ENCODE peak calls at places on chromosomes 11 and 22, in four cellular contexts. P is HEK293T; W is activated T-cell treated with anti-CD3 and anti-CD28 coated beads, Interleukin-2, amount 50 U/mL, for 4 hours; K is HAP-1. N is an unnamed sample.

GRCh38 chr22:29272624-29273023 is 4.6 kb downstream of the EWSR1 start:
- DNase-seq in W (no peak), P (no peak), K (no peak), N (no peak)

GRCh38 chr22:23402275-23403151 is 177.6 kb downstream of the IGLL1 start:
- DNase-seq in W (peak), P (peak), K (peak), N (no peak)

GRCh38 chr22:42621505-42622002 is 6.9 kb upstream of the POLDIP3 start:
- DNase-seq in W (peak), P (peak), K (peak), N (peak)

GRCh38 chr22:40036591-40037225 is 42.0 kb downstream of the FAM83F start:
- DNase-seq in K (peak), W (peak), P (peak), N (peak)

GRCh38 chr11:68841718-68842426 is at the start of gene CPT1A:
- DNase-seq in P (peak), W (peak), K (peak), N (peak)

GRCh38 chr22:38314992-38315800 is 2.0 kb downstream of the CSNK1E start:
- DNase-seq in W (no peak), K (no peak), P (no peak), N (no peak)

GRCh38 chr11:96237759-96238158 is 105.2 kb downstream of the MAML2 start:
- DNase-seq in W (no peak), P (no peak), K (no peak), N (no peak)

GRCh38 chr11:88175004-88175706 is at the start of gene RAB38:
- DNase-seq in K (peak), P (peak), W (peak), N (no peak)

GRCh38 chr11:121929581-121929980 is 186.4 kb downstream of the BLID start:
- DNase-seq in W (no peak), K (peak), P (no peak), N (no peak)

GRCh38 chr22:44182591-44183588 is 2.2 kb downstream of the PARVG start:
- DNase-seq in P (no peak), W (peak), K (no peak), N (no peak)

GRCh38 chr11:111730871-111731591 is 35.2 kb downstream of the PPP2R1B start:
- DNase-seq in K (no peak), P (peak), W (no peak), N (no peak)

GRCh38 chr22:24834845-24835570 is 29.0 kb downstream of the SGSM1 start:
- DNase-seq in K (peak), W (no peak), P (peak), N (no peak)

GRCh38 chr11:36508743-36509142 is 1.3 kb downstream of the TRAF6 start:
- DNase-seq in P (no peak), K (no peak), W (no peak), N (no peak)

GRCh38 chr11:64803163-64803845 is at the start of gene MAP4K2:
- DNase-seq in K (peak), W (peak), P (peak), N (peak)

GRCh38 chr22:28021998-28022660 is 103.1 kb upstream of the PITPNB start:
- DNase-seq in P (no peak), W (no peak), K (peak), N (no peak)

GRCh38 chr22:26553056-26553752 is 36.7 kb downstream of the TPST2 start:
- DNase-seq in W (no peak), P (no peak), K (no peak), N (no peak)

GRCh38 chr11:106238704-106239360 is 161.4 kb downstream of the AASDHPPT start:
- DNase-seq in P (no peak), W (no peak), K (no peak), N (no peak)

GRCh38 chr11:2796091-2796490 is 89.5 kb downstream of the CDKN1C start:
- DNase-seq in W (peak), P (no peak), K (no peak), N (no peak)

GRCh38 chr11:71170619-71171018 is 81.8 kb downstream of the SHANK2 start:
- DNase-seq in K (no peak), W (no peak), P (no peak), N (no peak)

GRCh38 chr11:121323208-121323607 is 30.6 kb downstream of the SC5D start:
- DNase-seq in W (no peak), P (no peak), K (no peak), N (no peak)

GRCh38 chr11:116072133-116072532 is 567.9 kb upstream of the CADM1 start:
- DNase-seq in W (no peak), K (no peak), P (no peak), N (no peak)

GRCh38 chr11:41110527-41110926 is 348.9 kb downstream of the LRRC4C start:
- DNase-seq in K (no peak), P (no peak), W (no peak), N (no peak)

GRCh38 chr22:27399161-27399560 is 402.4 kb downstream of the MN1 start:
- DNase-seq in K (no peak), W (no peak), P (no peak), N (no peak)

GRCh38 chr11:1153951-1154487 is 3.7 kb upstream of the MUC5AC start:
- DNase-seq in K (no peak), W (no peak), P (no peak), N (no peak)

GRCh38 chr11:102798012-102798746 is at the start of gene MMP1:
- DNase-seq in K (no peak), W (no peak), P (no peak), N (no peak)

GRCh38 chr11:65435981-65436411 is 13.4 kb downstream of the NEAT1 start:
- DNase-seq in K (peak), P (no peak), W (no peak), N (no peak)

GRCh38 chr11:117143390-117143789 is 697 bp upstream of the PAFAH1B2 start:
- DNase-seq in K (peak), P (peak), W (peak), N (no peak)

GRCh38 chr11:71228961-71229360 is 23.4 kb downstream of the SHANK2 start:
- DNase-seq in W (no peak), P (no peak), K (no peak), N (no peak)

N was measured in NCI-H1694 treated with DMSO at 0.1 percent for 48 hours.